ENCODE peak calls at places on chromosomes 2 and 18, in six cellular contexts. M, J, Y, Z, L and V are unnamed samples.

GRCh38 chr2:113872201-113872600 is 17.7 kb upstream of the ACTR3 start:
- DNase-seq in M (peak; percentile 80), J (no peak), Y (no peak), Z (no peak), L (no peak), V (no peak)

GRCh38 chr2:178109813-178110212 is 2.4 kb upstream of the RBM45 start:
- DNase-seq in M (peak; percentile 48), J (peak; percentile 64), Y (no peak), Z (no peak), L (no peak), V (peak; percentile 20)

GRCh38 chr2:215465246-215465645 is 29.4 kb upstream of the FN1 start:
- DNase-seq in M (peak; percentile 34), J (no peak), Y (no peak), Z (no peak), L (no peak), V (no peak)

GRCh38 chr2:196335238-196335637 is 163.9 kb upstream of the STK17B start:
- DNase-seq in M (peak; percentile 94), J (no peak), Y (no peak), Z (no peak), L (no peak), V (peak; percentile 43)

GRCh38 chr2:74457549-74458131 is 598 bp upstream of the WBP1 start:
- DNase-seq in M (no peak), J (peak; percentile 79), Y (peak; percentile 77), Z (peak; percentile 74), L (peak; percentile 83), V (no peak)

GRCh38 chr2:104857262-104858221 is 3.6 kb downstream of the POU3F3 start:
- DNase-seq in M (no peak), J (no peak), Y (no peak), Z (no peak), L (no peak), V (no peak)

GRCh38 chr2:45124456-45124855 is 115.2 kb upstream of the SIX2 start:
- DNase-seq in M (no peak), J (no peak), Y (no peak), Z (no peak), L (no peak), V (no peak)

GRCh38 chr18:24663026-24663425 is 202.6 kb downstream of the HRH4 start:
- DNase-seq in M (no peak), J (no peak), Y (no peak), Z (no peak), L (no peak), V (no peak)

GRCh38 chr18:77376733-77377094 is 127.1 kb downstream of the GALR1 start:
- DNase-seq in M (no peak), J (no peak), Y (no peak), Z (no peak), L (no peak), V (no peak)

GRCh38 chr2:96251721-96252292 is 14.0 kb downstream of the TMEM127 start:
- DNase-seq in M (peak; percentile 97), J (peak; percentile 58), Y (peak; percentile 58), Z (peak; percentile 71), L (no peak), V (peak; percentile 93)

GRCh38 chr2:65153515-65153914 is 23.6 kb upstream of the RAB1A start:
- DNase-seq in M (peak; percentile 24), J (no peak), Y (no peak), Z (no peak), L (no peak), V (no peak)

GRCh38 chr2:152343426-152343825 is 8.5 kb downstream of the FMNL2 start:
- DNase-seq in M (no peak), J (no peak), Y (no peak), Z (no peak), L (no peak), V (no peak)

GRCh38 chr2:171800639-171801038 is 93.4 kb downstream of the SLC25A12 start:
- DNase-seq in M (peak; percentile 12), J (no peak), Y (no peak), Z (no peak), L (no peak), V (no peak)

GRCh38 chr2:12678189-12678588 is 38.5 kb upstream of the TRIB2 start:
- DNase-seq in M (peak; percentile 12), J (no peak), Y (no peak), Z (no peak), L (no peak), V (no peak)

GRCh38 chr18:47120428-47120827 is 29.9 kb downstream of the HDHD2 start:
- DNase-seq in M (no peak), J (no peak), Y (no peak), Z (no peak), L (no peak), V (no peak)

GRCh38 chr2:156779416-156780117 is 343.4 kb downstream of the GPD2 start:
- DNase-seq in M (no peak), J (no peak), Y (no peak), Z (no peak), L (peak; percentile 70), V (no peak)

GRCh38 chr2:79638410-79638809 is 125.6 kb downstream of the CTNNA2 start:
- DNase-seq in M (no peak), J (no peak), Y (no peak), Z (no peak), L (no peak), V (no peak)

GRCh38 chr2:99672766-99673375 is 183.1 kb upstream of the REV1 start:
- DNase-seq in M (no peak), J (no peak), Y (no peak), Z (no peak), L (no peak), V (no peak)

GRCh38 chr2:42975358-42975717 is 183.0 kb upstream of the HAAO start:
- DNase-seq in M (no peak), J (no peak), Y (no peak), Z (no peak), L (no peak), V (no peak)

GRCh38 chr2:122516775-122517174 is 761.3 kb downstream of the TSN start:
- DNase-seq in M (no peak), J (no peak), Y (no peak), Z (no peak), L (no peak), V (no peak)

GRCh38 chr2:218261424-218262273 is 834 bp downstream of the GPBAR1 start:
- DNase-seq in M (no peak), J (peak; percentile 60), Y (no peak), Z (no peak), L (peak; percentile 36), V (no peak)

GRCh38 chr2:218257390-218257981 is 3.3 kb upstream of the GPBAR1 start:
- DNase-seq in M (no peak), J (peak; percentile 84), Y (no peak), Z (peak; percentile 64), L (no peak), V (no peak)

GRCh38 chr2:218260166-218260565 is 649 bp upstream of the GPBAR1 start:
- DNase-seq in M (no peak), J (no peak), Y (no peak), Z (no peak), L (peak; percentile 15), V (no peak)

GRCh38 chr2:218260742-218261423 is at the start of gene GPBAR1:
- DNase-seq in M (no peak), J (peak; percentile 40), Y (no peak), Z (peak; percentile 66), L (peak; percentile 63), V (no peak)

GRCh38 chr2:218259099-218259921 is 1.5 kb upstream of the GPBAR1 start:
- DNase-seq in M (peak; percentile 85), J (peak; percentile 46), Y (peak; percentile 78), Z (peak; percentile 70), L (peak; percentile 48), V (peak; percentile 44)
- TF ChIP-seq POLR2A in M (no peak), J (no peak), Y (no peak), Z (peak; percentile 15), L (peak; percentile 9), V (no peak)

GRCh38 chr2:68441179-68441993 is 25.7 kb downstream of the FBXO48 start:
- DNase-seq in M (peak; percentile 85), J (peak; percentile 98), Y (peak; percentile 81), Z (peak; percentile 89), L (peak; percentile 85), V (peak; percentile 19)

GRCh38 chr2:68436270-68436669 is 30.8 kb downstream of the FBXO48 start:
- DNase-seq in M (peak; percentile 45), J (no peak), Y (no peak), Z (no peak), L (no peak), V (no peak)

GRCh38 chr2:68441994-68442322 is 25.1 kb downstream of the FBXO48 start:
- DNase-seq in M (no peak), J (no peak), Y (no peak), Z (no peak), L (no peak), V (no peak)

GRCh38 chr2:68435605-68436004 is 31.5 kb downstream of the FBXO48 start:
- DNase-seq in M (peak; percentile 56), J (no peak), Y (no peak), Z (no peak), L (no peak), V (no peak)

GRCh38 chr2:68438455-68439303 is 28.4 kb downstream of the FBXO48 start:
- DNase-seq in M (no peak), J (peak; percentile 89), Y (no peak), Z (peak; percentile 19), L (no peak), V (no peak)
- TF ChIP-seq POLR2A in M (no peak), J (peak; percentile 81), Y (no peak), Z (peak; percentile 28), L (no peak), V (no peak)

GRCh38 chr2:231785413-231785812 is 832 bp upstream of the COPS7B start:
- DNase-seq in M (no peak), J (no peak), Y (no peak), Z (no peak), L (no peak), V (no peak)

GRCh38 chr2:231780123-231780908 is 766 bp downstream of the PDE6D start:
- DNase-seq in M (peak; percentile 34), J (peak; percentile 69), Y (peak; percentile 22), Z (no peak), L (peak; percentile 47), V (no peak)

GRCh38 chr2:231781798-231782726 is 980 bp upstream of the PDE6D start:
- DNase-seq in M (peak; percentile 42), J (peak; percentile 69), Y (peak; percentile 24), Z (peak; percentile 44), L (peak; percentile 50), V (no peak)

GRCh38 chr2:231785822-231786176 is 446 bp upstream of the COPS7B start:
- DNase-seq in M (no peak), J (peak; percentile 15), Y (no peak), Z (no peak), L (no peak), V (no peak)

GRCh38 chr2:231780909-231781797 is at the start of gene PDE6D:
- DNase-seq in M (peak; percentile 99), J (peak; percentile 99), Y (peak; percentile 100), Z (peak; percentile 98), L (peak; percentile 99), V (peak; percentile 98)
- TF ChIP-seq POLR2A in M (peak; percentile 69), J (peak; percentile 50), Y (peak; percentile 96), Z (peak; percentile 85), L (peak; percentile 94), V (peak; percentile 82)

DNA sequence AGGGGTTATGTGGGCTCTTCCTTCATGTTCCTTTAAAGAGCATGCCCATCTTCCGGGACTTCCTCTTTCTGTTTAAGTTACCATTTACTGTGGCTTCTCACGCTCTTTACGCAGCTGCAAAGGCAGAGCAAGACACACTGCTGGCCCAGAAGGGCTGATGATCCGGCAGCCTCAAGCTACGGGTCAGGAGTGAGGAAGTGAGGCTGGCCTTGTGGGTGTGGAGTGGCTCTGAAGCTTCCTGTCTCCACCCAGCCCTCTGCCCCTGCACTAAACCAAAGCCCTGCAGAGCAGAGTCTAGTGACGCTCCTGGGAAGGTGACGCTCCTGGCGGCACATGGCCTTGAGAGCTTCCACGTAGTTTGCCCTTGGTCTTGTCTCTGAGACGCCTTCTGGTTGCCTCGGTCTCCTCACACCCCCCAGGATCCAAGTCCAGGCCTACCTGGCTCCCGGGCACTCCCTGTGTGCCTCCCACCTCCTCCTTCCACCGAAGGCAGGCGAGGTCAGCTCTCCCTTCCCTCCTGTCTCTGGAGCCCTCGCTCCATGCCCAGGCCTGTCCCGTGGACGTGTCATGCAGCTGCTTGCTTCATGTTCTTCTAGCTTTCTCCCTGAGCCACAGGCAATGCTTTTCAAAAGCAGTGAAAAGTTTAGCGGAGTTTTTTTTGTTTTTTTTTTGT is 50.3 kb downstream of the ARL4C start:
- DNase-seq in M (no peak), J (peak; percentile 83), Y (peak; percentile 77), Z (peak; percentile 80), L (peak; percentile 60), V (no peak)
- TF ChIP-seq POLR2A in M (no peak), J (no peak), Y (no peak), Z (no peak), L (peak; percentile 41), V (no peak)